ENCODE peak calls at places on chromosomes 6 and 20, in four cellular contexts. C is HepG2, E is uterus, A is IMR-90. S is an unnamed sample.

GRCh38 chr6:37757381-37757780 is 59.7 kb upstream of the MDGA1 start:
- DNase-seq in C (no peak), E (no peak), A (no peak), S (no peak)

GRCh38 chr20:1820137-1821074 is 74.8 kb upstream of the SIRPA start:
- DNase-seq in C (no peak), E (no peak), A (peak; percentile 80), S (no peak)

GRCh38 chr6:132007474-132008190 is 56.5 kb upstream of the CCN2 start:
- DNase-seq in C (peak; percentile 42), E (no peak), A (peak; percentile 83), S (no peak)

GRCh38 chr20:57393321-57394086 is 2.3 kb downstream of the RBM38 start:
- DNase-seq in C (no peak), E (peak; percentile 79), A (no peak), S (peak; percentile 42)

GRCh38 chr6:33160728-33161323 is 31.4 kb downstream of the COL11A2 start:
- DNase-seq in C (no peak), E (no peak), A (peak; percentile 84), S (peak; percentile 84)

GRCh38 chr6:43993881-43994523 is 133.2 kb downstream of the MRPL14 start:
- DNase-seq in C (no peak), E (peak; percentile 74), A (no peak), S (no peak)

GRCh38 chr6:37538107-37538506 is 38.4 kb upstream of the CCDC167 start:
- DNase-seq in C (peak; percentile 39), E (no peak), A (no peak), S (no peak)

GRCh38 chr6:112205521-112206458 is 48.6 kb downstream of the LAMA4 start:
- DNase-seq in C (no peak), E (no peak), A (peak; percentile 45), S (no peak)

GRCh38 chr6:37042139-37042538 is 36.7 kb downstream of the FGD2 start:
- DNase-seq in C (no peak), E (no peak), A (no peak), S (peak; percentile 25)

GRCh38 chr6:9583946-9584345 is 830.9 kb downstream of the TFAP2A start:
- DNase-seq in C (no peak), E (no peak), A (no peak), S (no peak)

GRCh38 chr6:145694083-145694737 is 41.1 kb downstream of the EPM2A start:
- DNase-seq in C (no peak), E (no peak), A (no peak), S (no peak)

GRCh38 chr6:54846857-54847721 is 518 bp downstream of the FAM83B start:
- DNase-seq in C (no peak), E (no peak), A (no peak), S (peak; percentile 51)

GRCh38 chr6:322205-322930 is 30.1 kb downstream of the DUSP22 start:
- DNase-seq in C (no peak), E (no peak), A (no peak), S (no peak)

GRCh38 chr6:29864037-29864795 is 36.6 kb downstream of the HLA-G start:
- DNase-seq in C (no peak), E (no peak), A (no peak), S (no peak)

DNA sequence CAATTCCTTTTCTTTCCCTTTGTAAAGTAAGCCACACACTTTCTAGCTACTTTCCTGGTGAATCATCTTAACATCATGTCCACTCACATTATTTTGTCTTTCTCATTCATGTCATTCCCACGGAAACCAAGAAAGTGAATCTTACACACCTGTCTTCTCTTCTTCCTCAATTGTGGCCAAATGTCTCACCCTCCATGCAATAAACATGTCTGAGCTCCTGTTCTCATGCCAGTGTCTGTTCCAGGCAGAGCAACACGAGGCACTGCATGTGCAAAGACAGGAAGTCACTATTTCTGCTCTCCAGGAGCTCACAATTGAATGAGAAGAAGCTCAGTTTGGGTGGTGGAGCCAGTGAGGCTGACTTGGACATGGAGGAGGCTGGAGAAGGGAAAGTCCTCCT is 29.0 kb upstream of the TMEM244 start:
- DNase-seq in C (no peak), E (no peak), A (peak; percentile 78), S (no peak)
- H3K27ac ChIP-seq in C (no peak overlapping the region), E (no peak overlapping the region), A (no peak overlapping the region), S (no peak overlapping the region)

GRCh38 chr20:49481116-49481515 is 1.4 kb downstream of the KCNB1 start:
- DNase-seq in C (no peak), E (no peak), A (no peak), S (no peak)
- H3K27ac ChIP-seq in C (no peak overlapping the region), E (peak overlapping the region; percentile 33), A (no peak overlapping the region), S (no peak overlapping the region)

GRCh38 chr20:36758276-36758675 is 12.4 kb upstream of the NDRG3 start:
- DNase-seq in C (no peak), E (no peak), A (no peak), S (no peak)
- H3K27ac ChIP-seq in C (no peak overlapping the region), E (no peak overlapping the region), A (no peak overlapping the region), S (no peak overlapping the region)

DNA sequence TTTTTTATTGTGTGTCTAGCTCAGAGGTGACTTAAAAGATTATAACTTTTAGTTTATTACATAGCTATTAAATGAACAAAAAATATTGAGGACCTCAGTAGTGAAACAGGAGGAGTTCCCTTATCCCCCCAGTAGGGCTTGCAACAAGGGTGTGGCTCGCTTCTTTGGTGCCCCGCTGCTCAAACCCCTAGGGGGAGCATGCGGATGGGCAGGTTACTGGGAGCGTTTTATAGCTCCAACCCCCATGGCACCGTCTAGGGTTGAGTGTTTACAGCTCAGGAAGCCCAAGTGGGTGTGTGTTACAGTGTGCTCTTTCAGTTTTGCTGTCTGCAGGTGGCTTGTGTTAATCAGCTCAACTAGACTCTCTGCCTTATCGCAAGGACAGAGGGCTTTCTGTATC is 1513.7 kb downstream of the GRIK2 start:
- DNase-seq in C (no peak), E (no peak), A (no peak), S (no peak)
- H3K27ac ChIP-seq in C (no peak overlapping the region), E (no peak overlapping the region), A (no peak overlapping the region), S (no peak overlapping the region)